ENCODE peak calls at places on chromosome 1, in six cellular contexts. Q, O, K, J, M and Y are unnamed samples.

GRCh38 chr1:199242162-199242561 is 603.3 kb downstream of the PTPRC start:
- DNase-seq in O (no peak), J (no peak), M (no peak), K (no peak), Q (no peak), Y (no peak)

GRCh38 chr1:232260861-232261260 is 369.1 kb downstream of the SIPA1L2 start:
- DNase-seq in Q (no peak), M (no peak), K (no peak), O (no peak), J (no peak), Y (peak)

GRCh38 chr1:211635602-211636205 is 39.7 kb downstream of the NEK2 start:
- DNase-seq in O (no peak), K (no peak), J (no peak), Q (peak), M (no peak), Y (no peak)

GRCh38 chr1:240619901-240620621 is 8.1 kb upstream of the GREM2 start:
- DNase-seq in J (peak), M (no peak), K (no peak), O (peak), Q (no peak), Y (no peak)

GRCh38 chr1:35860680-35861079 is 22.3 kb upstream of the AGO1 start:
- DNase-seq in Q (no peak), O (no peak), K (no peak), J (no peak), M (no peak), Y (no peak)

GRCh38 chr1:53982762-53983101 is 35.3 kb downstream of the LDLRAD1 start:
- DNase-seq in Q (no peak), M (no peak), O (no peak), J (no peak), K (no peak), Y (no peak)

GRCh38 chr1:90143522-90144050 is 148.7 kb downstream of the ZNF326 start:
- DNase-seq in O (no peak), K (no peak), M (no peak), J (no peak), Q (no peak), Y (no peak)

GRCh38 chr1:191904991-191905390 is 253.3 kb upstream of the RGS18 start:
- DNase-seq in O (no peak), Q (no peak), J (no peak), K (no peak), M (no peak), Y (no peak)

GRCh38 chr1:84691139-84691783 is 1.0 kb upstream of the SSX2IP start:
- DNase-seq in K (no peak), J (peak), M (no peak), O (peak), Q (no peak), Y (peak)

GRCh38 chr1:233431753-233432403 is 104.4 kb downstream of the MAP3K21 start:
- DNase-seq in Q (no peak), M (no peak), O (no peak), K (no peak), J (no peak), Y (no peak)

GRCh38 chr1:178664278-178664677 is 60.8 kb upstream of the RALGPS2 start:
- DNase-seq in M (no peak), O (no peak), J (no peak), Q (no peak), K (no peak), Y (no peak)

GRCh38 chr1:35660581-35661473 is 19.5 kb upstream of the PSMB2 start:
- DNase-seq in K (no peak), J (no peak), O (peak), M (no peak), Q (peak), Y (peak)

GRCh38 chr1:182146286-182146685 is 84.8 kb upstream of the ZNF648 start:
- DNase-seq in O (no peak), J (no peak), K (no peak), M (no peak), Q (no peak), Y (peak)

GRCh38 chr1:153742411-153743142 is 14.7 kb downstream of the INTS3 start:
- DNase-seq in Q (peak), O (no peak), J (no peak), M (no peak), K (no peak), Y (no peak)
- TF ChIP-seq EZH2phosphoT487 in Q (no peak), O (no peak), J (no peak), M (no peak), K (no peak), Y (no peak)

DNA sequence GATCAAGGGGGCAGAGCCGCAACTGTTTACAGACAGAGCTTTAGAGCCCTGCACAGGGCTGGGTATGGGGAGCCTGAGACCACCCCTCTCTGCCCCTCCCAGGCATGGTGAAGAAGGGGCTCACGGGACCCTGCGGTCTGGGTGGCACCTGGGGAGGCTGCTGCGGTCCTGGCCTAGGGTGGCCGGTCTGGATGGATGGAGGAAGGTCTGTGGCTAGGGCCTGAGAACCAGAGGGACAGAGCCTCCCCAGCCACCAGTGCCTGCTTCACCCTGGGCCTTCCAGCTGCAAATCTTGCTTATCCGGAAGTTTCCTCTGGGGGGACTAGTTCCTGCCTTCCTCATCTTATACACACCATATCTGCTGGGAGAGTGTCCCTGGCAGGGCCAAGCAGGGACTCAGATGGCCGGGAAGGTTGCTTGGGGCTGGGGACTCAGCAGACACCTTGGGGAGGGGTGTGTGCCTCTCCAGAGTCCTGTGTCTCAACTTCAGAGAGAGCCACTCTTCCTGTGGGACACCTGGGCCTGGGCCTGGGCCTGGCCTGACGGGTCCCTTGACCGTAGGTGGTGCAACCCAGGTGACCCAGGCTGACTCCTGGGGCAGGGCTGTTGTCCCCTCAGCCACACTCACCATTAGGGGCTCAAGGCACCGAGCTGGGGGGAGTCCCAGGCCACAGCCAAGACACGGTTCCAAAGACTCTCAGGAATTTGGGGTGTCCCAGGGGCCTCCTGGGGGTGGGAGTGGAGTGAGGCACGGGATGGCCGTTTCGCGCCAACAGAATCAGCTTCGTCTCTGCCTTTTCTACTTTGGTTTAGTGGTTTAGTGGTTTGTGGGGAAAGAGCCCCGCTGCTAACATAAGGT is 52.0 kb upstream of the ACTRT2 start:
- DNase-seq in K (no peak), Q (no peak), J (no peak), M (no peak), O (no peak), Y (no peak)
- H3K9ac ChIP-seq in K (no peak), Q (no peak), J (no peak), M (no peak), O (no peak), Y (no peak)

DNA sequence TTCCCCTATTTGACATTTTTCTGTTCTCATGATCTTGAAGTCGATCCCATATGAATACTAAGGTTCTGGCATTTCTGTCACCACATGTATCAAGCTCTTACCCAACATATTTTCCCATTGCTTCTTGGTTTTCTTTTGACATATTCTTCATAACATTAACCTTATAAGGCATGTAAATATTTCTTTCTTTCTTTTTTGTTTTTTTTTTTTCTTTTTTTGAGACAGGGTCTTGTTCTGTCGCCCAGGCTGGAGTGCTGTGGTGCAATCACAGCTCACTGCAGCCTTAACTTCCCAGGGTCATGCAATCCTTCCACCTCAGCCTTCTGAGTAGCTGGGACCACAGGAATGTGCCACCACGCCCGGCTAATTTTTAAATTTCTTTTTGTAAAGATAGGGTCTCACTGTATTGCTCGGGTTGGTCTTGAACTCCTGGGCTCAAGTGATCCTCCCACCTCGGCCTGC is 33.1 kb upstream of the ERRFI1 start:
- DNase-seq in Q (peak), J (no peak), M (no peak), O (no peak), K (no peak), Y (peak)
- TF ChIP-seq EZH2phosphoT487 in Q (no peak), J (no peak), M (no peak), O (no peak), K (no peak), Y (no peak)

DNA sequence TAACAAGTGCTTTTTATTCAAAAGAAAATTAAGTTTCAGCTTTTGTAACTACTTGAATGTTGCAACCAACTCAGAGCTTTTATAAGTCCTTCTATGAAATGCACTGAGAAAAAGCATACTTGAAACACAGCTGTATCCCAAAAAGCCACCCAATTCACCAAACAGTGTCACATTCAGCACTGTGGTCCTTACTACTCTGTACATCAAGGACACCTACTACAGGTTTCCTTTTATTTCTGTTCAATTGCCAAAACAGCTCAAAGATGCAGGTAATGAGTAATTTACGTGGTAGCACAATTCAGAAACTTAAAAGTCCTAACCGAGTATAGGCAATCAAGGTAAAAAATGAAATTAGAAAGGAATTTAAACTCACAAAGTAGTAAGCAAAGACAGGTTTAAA is 2.5 kb downstream of the EIF4G3 start:
- DNase-seq in J (no peak), M (no peak), K (no peak), Q (peak), O (no peak), Y (no peak)
- H3K9ac ChIP-seq in J (peak), M (no peak), K (no peak), Q (peak), O (peak), Y (peak)

DNA sequence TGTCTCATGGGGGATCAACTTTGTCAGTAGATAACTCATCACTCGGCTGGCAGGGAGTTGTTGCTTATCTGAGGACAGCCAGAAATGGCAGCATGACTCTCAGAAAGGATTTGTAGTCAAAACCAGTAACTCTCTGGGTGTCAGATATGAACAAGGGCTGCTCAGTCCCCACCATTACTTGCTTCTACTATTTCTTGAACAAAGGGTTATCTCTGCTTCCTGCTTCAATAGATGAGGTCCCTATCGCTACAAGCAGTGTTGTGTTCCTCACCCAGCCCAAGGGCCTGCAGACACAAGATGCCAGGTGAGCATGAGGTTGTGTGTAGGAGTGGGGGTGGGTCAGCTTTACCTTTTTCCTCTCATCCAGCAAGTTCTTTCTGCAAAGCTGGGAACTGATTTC is 116.2 kb downstream of the PTBP2 start:
- DNase-seq in Q (no peak), J (no peak), M (no peak), K (no peak), O (no peak), Y (no peak)
- TF ChIP-seq EZH2phosphoT487 in Q (no peak), J (no peak), M (no peak), K (no peak), O (no peak), Y (no peak)

DNA sequence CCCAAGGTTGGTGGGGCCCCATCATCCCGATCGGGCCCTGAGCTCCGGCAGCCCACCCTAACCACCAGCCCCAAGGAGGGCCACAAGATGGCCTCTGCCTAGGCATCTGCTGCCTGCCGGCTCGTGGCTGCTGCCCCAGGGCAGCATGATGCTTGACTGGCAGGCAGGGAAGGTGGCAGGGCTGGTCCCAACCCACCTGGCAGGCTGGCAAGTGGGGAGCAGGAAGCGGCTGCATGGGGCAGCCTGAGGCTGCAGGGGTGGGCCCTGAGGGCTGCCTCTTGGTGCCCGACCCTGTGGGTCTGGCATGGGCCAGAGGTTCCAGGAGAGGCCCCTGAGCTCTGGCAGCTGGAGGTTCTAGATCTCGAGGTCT is 774 bp upstream of the GJC2 start:
- DNase-seq in J (no peak), Q (no peak), O (no peak), M (no peak), K (no peak), Y (no peak)
- H3K9ac ChIP-seq in J (no peak), Q (peak), O (peak), M (no peak), K (no peak), Y (no peak)

GRCh38 chr1:108612496-108612895 is 48.4 kb downstream of the HENMT1 start:
- DNase-seq in O (no peak), M (no peak), K (no peak), Q (no peak), J (no peak), Y (no peak)

GRCh38 chr1:108606478-108606877 is 46.6 kb downstream of the EEIG2 start:
- DNase-seq in K (no peak), O (no peak), Q (no peak), J (no peak), M (no peak), Y (no peak)

GRCh38 chr1:108610073-108610472 is 50.2 kb downstream of the EEIG2 start:
- DNase-seq in Q (no peak), J (no peak), M (no peak), K (no peak), O (no peak), Y (no peak)

GRCh38 chr1:108611984-108612383 is 48.9 kb downstream of the HENMT1 start:
- DNase-seq in M (no peak), K (no peak), Q (no peak), O (no peak), J (no peak), Y (no peak)

GRCh38 chr1:108609483-108610066 is 49.7 kb downstream of the EEIG2 start:
- DNase-seq in Q (no peak), M (no peak), O (peak), K (no peak), J (no peak), Y (no peak)
- TF ChIP-seq EZH2phosphoT487 in Q (no peak), M (no peak), O (no peak), K (no peak), J (no peak), Y (no peak)

DNA sequence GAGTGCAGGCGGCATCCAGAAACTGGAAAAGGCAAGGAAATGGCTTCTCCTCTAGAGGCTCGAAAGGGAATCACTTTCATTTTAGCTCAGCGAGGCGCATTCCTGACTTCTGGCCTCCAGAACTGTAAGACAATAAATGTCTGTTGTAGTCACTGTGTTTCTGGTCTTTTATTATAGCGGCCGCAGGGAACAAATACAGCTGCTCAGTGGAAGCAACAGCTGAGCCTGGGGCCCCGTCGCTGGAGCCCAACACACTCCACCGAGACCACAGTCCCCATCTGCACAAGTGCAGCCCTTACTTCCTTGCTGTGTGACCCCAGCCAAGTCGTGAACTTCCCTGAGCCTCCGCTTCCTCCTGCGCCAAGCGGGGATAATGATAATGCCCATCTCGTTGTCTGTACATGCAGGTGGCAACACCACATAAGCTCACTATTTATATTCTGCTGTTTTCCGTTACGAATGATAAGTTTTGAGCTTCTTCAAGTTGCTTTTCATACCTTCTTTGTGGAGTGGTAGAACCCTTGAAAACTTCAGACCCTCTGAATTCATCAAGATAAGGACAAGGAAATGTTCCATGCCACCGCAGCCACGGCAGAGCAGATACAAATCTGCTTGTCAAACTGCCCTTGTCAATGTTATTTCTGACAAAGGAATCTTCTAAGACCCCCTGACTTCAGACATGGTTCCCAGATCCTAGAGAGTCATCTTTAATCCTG is 3.2 kb upstream of the LAPTM5 start:
- DNase-seq in O (no peak), K (no peak), Q (no peak), M (no peak), J (no peak), Y (no peak)
- H3K9ac ChIP-seq in O (no peak), K (no peak), Q (no peak), M (no peak), J (no peak), Y (no peak)